ENCODE peak calls at places on chromosome 4, in five cellular contexts. H is mammary epithelial cell, F is WTC11, E is neural progenitor cell, P is cardiac muscle cell. S is an unnamed sample.

GRCh38 chr4:10205223-10205622 is 88.6 kb upstream of the WDR1 start:
- DNase-seq in H (peak; percentile 19), F (no peak), E (no peak), P (no peak), S (no peak)

GRCh38 chr4:7507381-7507780 is 72.7 kb upstream of the PSAPL1 start:
- DNase-seq in H (no peak), F (no peak), P (no peak), E (no peak), S (no peak)

GRCh38 chr4:84971319-84971932 is 4.9 kb upstream of the WDFY3 start:
- DNase-seq in E (peak; percentile 49), F (no peak), H (peak; percentile 35), P (peak; percentile 71), S (no peak)

GRCh38 chr4:36590343-36590742 is 308.9 kb downstream of the DTHD1 start:
- DNase-seq in P (no peak), F (no peak), H (no peak), E (no peak), S (no peak)

GRCh38 chr4:121943941-121944340 is 7.9 kb downstream of the TRPC3 start:
- DNase-seq in P (no peak), H (no peak), F (peak; percentile 83), E (peak; percentile 53), S (no peak)

GRCh38 chr4:154010377-154010776 is 221.5 kb upstream of the SFRP2 start:
- DNase-seq in P (no peak), F (no peak), H (no peak), E (no peak), S (no peak)

GRCh38 chr4:30399476-30399875 is 320.7 kb upstream of the PCDH7 start:
- DNase-seq in F (no peak), E (no peak), H (no peak), P (no peak), S (no peak)

GRCh38 chr4:129326810-129327209 is 230.9 kb downstream of the C4orf33 start:
- DNase-seq in E (no peak), P (no peak), H (no peak), F (no peak), S (no peak)

GRCh38 chr4:33924239-33924638 is 2320.1 kb downstream of the ARAP2 start:
- DNase-seq in E (peak; percentile 8), F (peak; percentile 8), H (peak; percentile 32), P (peak; percentile 50), S (no peak)

DNA sequence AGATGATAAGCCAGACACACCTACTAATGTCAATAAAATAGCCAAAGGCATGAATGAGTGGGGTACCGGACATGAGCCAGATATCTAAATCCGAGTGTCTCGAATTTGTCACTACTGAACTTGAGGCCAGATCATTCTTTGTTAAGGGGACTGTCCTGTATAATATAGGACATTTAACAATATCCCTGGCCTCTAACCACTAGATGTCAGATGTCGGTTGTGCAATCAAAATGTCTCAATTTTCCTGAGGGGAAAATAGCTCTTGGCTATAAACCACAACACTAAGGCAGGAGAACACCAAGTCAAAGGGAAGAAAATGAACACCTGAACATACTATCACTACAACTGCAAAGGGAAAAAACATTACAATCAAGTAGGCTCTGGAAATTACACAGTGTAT is 154.5 kb downstream of the GPM6A start:
- DNase-seq in P (no peak), F (no peak), H (no peak), E (no peak), S (no peak)
- TF ChIP-seq CTCF in P (no peak), F (no peak), H (peak; percentile 12), E (no peak), S (no peak)

GRCh38 chr4:8648816-8649630 is 56.5 kb downstream of the CPZ start:
- DNase-seq in H (no peak), P (no peak), E (no peak), F (no peak), S (no peak)

GRCh38 chr4:8646296-8647093 is 53.9 kb downstream of the CPZ start:
- DNase-seq in F (no peak), E (peak; percentile 78), H (no peak), P (no peak), S (no peak)

GRCh38 chr4:8648296-8648695 is 55.7 kb downstream of the CPZ start:
- DNase-seq in H (no peak), E (no peak), F (no peak), P (no peak), S (no peak)

GRCh38 chr4:8647094-8647570 is 54.6 kb downstream of the CPZ start:
- DNase-seq in E (no peak), P (no peak), H (no peak), F (no peak), S (no peak)

DNA sequence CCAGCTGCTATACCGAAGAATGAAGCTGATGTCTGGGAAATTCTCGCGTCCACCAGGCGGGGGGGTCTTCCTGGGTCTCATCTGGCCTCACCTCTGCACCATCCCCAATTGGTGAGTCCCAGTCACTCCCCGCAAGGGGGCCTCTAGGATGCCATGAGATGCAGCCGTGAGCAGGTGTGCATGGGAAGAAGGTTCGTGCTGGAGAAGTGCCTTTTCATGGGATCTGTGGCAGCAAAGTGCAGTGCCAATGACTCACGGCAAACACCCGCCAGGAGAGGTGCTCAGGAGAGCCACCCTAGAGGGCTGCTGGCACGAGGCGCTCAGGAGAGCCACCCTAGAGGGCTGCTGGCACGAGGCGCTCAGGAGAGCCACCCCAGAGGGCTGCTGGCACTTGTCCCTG is 55.1 kb downstream of the CPZ start:
- DNase-seq in P (no peak), F (no peak), H (no peak), E (no peak), S (no peak)
- TF ChIP-seq CTCF in P (no peak), F (no peak), H (no peak), E (no peak), S (no peak)

GRCh38 chr4:37802068-37802666 is 24.3 kb upstream of the PGM2 start:
- DNase-seq in F (peak; percentile 39), E (peak; percentile 77), P (peak; percentile 58), H (peak; percentile 69), S (no peak)
- TF ChIP-seq CTCF in F (no peak), E (peak; percentile 71), P (peak; percentile 46), H (peak; percentile 83), S (no peak)

DNA sequence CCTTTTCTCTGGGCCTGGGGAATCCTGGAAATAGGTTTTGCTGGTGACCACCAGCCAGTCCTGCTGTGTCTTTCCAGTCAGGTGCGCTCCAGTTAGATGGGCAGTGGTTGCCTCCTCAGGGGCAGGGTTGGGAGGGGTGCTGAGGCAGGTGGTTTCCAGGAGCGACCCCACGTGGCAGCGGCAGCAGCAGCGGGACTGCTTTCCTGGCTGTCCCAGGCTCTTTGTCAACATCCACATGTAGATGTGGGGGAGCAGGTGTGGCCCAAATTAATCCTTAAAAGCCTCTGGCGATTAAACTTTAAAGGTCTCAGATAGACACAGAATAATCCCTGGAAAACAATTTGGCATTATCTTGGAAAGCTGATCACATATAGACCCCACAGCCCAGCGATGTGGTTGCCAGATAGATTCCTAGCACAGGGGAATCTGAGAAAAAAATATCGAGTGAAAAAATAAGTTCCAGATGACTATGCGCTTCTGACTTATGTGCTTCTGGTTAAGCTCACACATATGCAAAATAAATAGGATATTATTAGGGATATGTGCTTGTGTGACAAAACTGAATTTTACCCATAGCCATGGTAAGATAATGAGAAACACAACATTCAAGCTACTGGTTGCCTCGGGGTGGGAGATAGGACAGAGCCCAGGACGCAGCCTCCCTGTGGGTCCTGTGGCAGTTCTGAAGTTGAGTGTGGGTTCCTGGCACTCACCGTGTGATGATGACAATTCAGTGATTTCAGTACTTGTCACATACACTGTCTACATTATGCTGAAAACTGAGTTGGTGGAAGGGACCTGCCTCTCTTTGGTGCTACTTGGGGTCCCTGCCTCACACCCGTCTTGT is 336.4 kb downstream of the ARHGAP10 start:
- DNase-seq in H (no peak), E (no peak), F (peak; percentile 50), P (no peak), S (no peak)
- TF ChIP-seq CTCF in H (no peak), E (peak; percentile 13), F (no peak), P (no peak), S (no peak)

GRCh38 chr4:138981930-138982390 is 33.6 kb upstream of the NOCT start:
- DNase-seq in E (no peak), H (peak; percentile 14), P (peak; percentile 93), F (no peak), S (no peak)
- TF ChIP-seq CTCF in E (no peak), H (peak; percentile 34), P (peak; percentile 48), F (no peak), S (no peak)

GRCh38 chr4:113636877-113637276 is 124.7 kb downstream of the CAMK2D start:
- DNase-seq in P (peak; percentile 78), H (peak; percentile 53), F (no peak), E (no peak), S (no peak)

GRCh38 chr4:113635739-113636437 is 125.7 kb downstream of the CAMK2D start:
- DNase-seq in F (no peak), P (peak; percentile 67), E (no peak), H (no peak), S (no peak)

GRCh38 chr4:113637363-113637762 is 124.2 kb downstream of the CAMK2D start:
- DNase-seq in P (peak; percentile 87), E (no peak), F (no peak), H (peak; percentile 17), S (no peak)

GRCh38 chr4:113637823-113638691 is 123.5 kb downstream of the CAMK2D start:
- DNase-seq in H (no peak), P (no peak), F (no peak), E (peak; percentile 27), S (no peak)

GRCh38 chr4:113636438-113636818 is 125.1 kb downstream of the CAMK2D start:
- DNase-seq in P (no peak), F (no peak), E (no peak), H (no peak), S (no peak)
- TF ChIP-seq CTCF in P (no peak), F (no peak), E (no peak), H (no peak), S (peak; percentile 45)

GRCh38 chr4:46387956-46388355 is 2.0 kb downstream of the GABRA2 start:
- DNase-seq in H (no peak), P (no peak), E (no peak), F (no peak), S (no peak)

GRCh38 chr4:46388860-46389259 is 1.1 kb downstream of the GABRA2 start:
- DNase-seq in E (no peak), F (no peak), H (no peak), P (no peak), S (no peak)

GRCh38 chr4:46392421-46392820 is 2.5 kb upstream of the GABRA2 start:
- DNase-seq in F (no peak), E (peak; percentile 38), P (no peak), H (peak; percentile 49), S (no peak)

GRCh38 chr4:46389301-46389761 is 597 bp downstream of the GABRA2 start:
- DNase-seq in E (peak; percentile 68), F (peak; percentile 24), H (peak; percentile 30), P (peak; percentile 25), S (no peak)

DNA sequence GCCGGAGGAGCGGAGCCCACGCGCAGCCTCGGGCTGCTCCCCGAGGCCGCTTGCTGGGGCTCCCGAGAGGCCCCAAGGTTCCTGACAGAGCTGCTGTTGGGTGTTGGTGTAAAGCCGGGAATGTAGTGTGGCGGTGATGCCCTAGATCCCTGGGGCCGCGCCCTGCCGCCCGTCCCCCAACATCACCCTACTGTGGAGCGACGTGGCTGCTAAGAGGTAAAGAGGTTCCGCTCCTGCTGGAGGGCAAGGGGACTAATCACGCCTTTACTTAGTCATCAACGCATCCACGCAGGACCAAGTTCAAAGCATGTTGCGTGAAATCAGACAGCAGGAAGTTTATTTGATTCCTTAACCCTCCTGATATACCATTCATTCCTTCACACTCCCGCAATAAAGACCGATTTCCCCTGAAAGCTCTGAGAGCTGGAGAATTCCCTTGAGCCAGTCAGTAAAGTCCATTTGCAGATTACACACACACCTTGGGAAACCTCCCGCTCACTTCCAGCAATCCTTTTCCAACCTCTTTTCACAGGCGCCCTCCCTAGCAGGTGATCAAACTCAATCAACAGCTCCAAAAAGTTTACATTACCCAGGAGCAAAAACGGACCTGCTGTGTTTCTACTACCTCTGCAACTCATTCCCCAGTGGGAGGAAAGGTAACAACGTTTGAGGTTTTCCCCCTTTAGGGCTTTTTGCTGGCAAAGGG is 578 bp upstream of the GABRA2 start:
- DNase-seq in F (peak; percentile 15), E (peak; percentile 6), H (no peak), P (no peak), S (no peak)
- TF ChIP-seq CTCF in F (no peak), E (no peak), H (no peak), P (no peak), S (no peak)

S was measured in natural killer cell.